ENCODE peak calls at places on chromosomes 13 and 19, in ten cellular contexts. One of them, this sample, is unnamed.

GRCh38 chr19:30069535-30070197 is 127.6 kb downstream of the URI1 start:
- DNase-seq in nucleus accumbens: no peak
- DNase-seq in stimulated activated CD4-positive, alpha-beta T cell treated with anti-CD3 and anti-CD28 coated beads, Interleukin-4, amount 100 ng/mL, for 24 hours: no peak
- DNase-seq in NAMALWA: no peak
- DNase-seq in islet precursor cell: peak
- DNase-seq in stimulated activated CD8-positive, alpha-beta memory T cell treated with anti-CD3 and anti-CD28 coated beads, Interleukin-2, amount 100 ng/mL, for 1 hour: no peak
- DNase-seq in AG08396: no peak
- DNase-seq in AML-193: no peak
- DNase-seq in activated T-helper 1 cell treated with Interleukin-2 at 50 U/mL for 16 hours: no peak
- DNase-seq in effector CD4-positive, alpha-beta T cell: no peak
- DNase-seq in this sample: no peak

GRCh38 chr19:46766569-46767317 is 20.5 kb upstream of the STRN4 start:
- DNase-seq in nucleus accumbens: no peak
- DNase-seq in stimulated activated CD4-positive, alpha-beta T cell treated with anti-CD3 and anti-CD28 coated beads, Interleukin-4, amount 100 ng/mL, for 24 hours: peak
- DNase-seq in NAMALWA: peak
- DNase-seq in islet precursor cell: peak
- DNase-seq in stimulated activated CD8-positive, alpha-beta memory T cell treated with anti-CD3 and anti-CD28 coated beads, Interleukin-2, amount 100 ng/mL, for 1 hour: no peak
- DNase-seq in AG08396: no peak
- DNase-seq in AML-193: peak
- DNase-seq in activated T-helper 1 cell treated with Interleukin-2 at 50 U/mL for 16 hours: no peak
- DNase-seq in effector CD4-positive, alpha-beta T cell: peak
- DNase-seq in this sample: peak

GRCh38 chr13:26568132-26568815 is 10.8 kb downstream of the WASF3 start:
- DNase-seq in nucleus accumbens: no peak
- DNase-seq in stimulated activated CD4-positive, alpha-beta T cell treated with anti-CD3 and anti-CD28 coated beads, Interleukin-4, amount 100 ng/mL, for 24 hours: no peak
- DNase-seq in NAMALWA: no peak
- DNase-seq in islet precursor cell: no peak
- DNase-seq in stimulated activated CD8-positive, alpha-beta memory T cell treated with anti-CD3 and anti-CD28 coated beads, Interleukin-2, amount 100 ng/mL, for 1 hour: no peak
- DNase-seq in AG08396: no peak
- DNase-seq in AML-193: no peak
- DNase-seq in activated T-helper 1 cell treated with Interleukin-2 at 50 U/mL for 16 hours: no peak
- DNase-seq in effector CD4-positive, alpha-beta T cell: no peak
- DNase-seq in this sample: no peak

GRCh38 chr13:37640499-37640898 is 41.9 kb upstream of the POSTN start:
- DNase-seq in nucleus accumbens: no peak
- DNase-seq in stimulated activated CD4-positive, alpha-beta T cell treated with anti-CD3 and anti-CD28 coated beads, Interleukin-4, amount 100 ng/mL, for 24 hours: no peak
- DNase-seq in NAMALWA: peak
- DNase-seq in islet precursor cell: no peak
- DNase-seq in stimulated activated CD8-positive, alpha-beta memory T cell treated with anti-CD3 and anti-CD28 coated beads, Interleukin-2, amount 100 ng/mL, for 1 hour: no peak
- DNase-seq in AG08396: peak
- DNase-seq in AML-193: no peak
- DNase-seq in activated T-helper 1 cell treated with Interleukin-2 at 50 U/mL for 16 hours: no peak
- DNase-seq in effector CD4-positive, alpha-beta T cell: no peak
- DNase-seq in this sample: no peak

GRCh38 chr19:46251415-46251814 is 21.9 kb downstream of the IGFL1 start:
- DNase-seq in nucleus accumbens: no peak
- DNase-seq in stimulated activated CD4-positive, alpha-beta T cell treated with anti-CD3 and anti-CD28 coated beads, Interleukin-4, amount 100 ng/mL, for 24 hours: no peak
- DNase-seq in NAMALWA: no peak
- DNase-seq in islet precursor cell: no peak
- DNase-seq in stimulated activated CD8-positive, alpha-beta memory T cell treated with anti-CD3 and anti-CD28 coated beads, Interleukin-2, amount 100 ng/mL, for 1 hour: no peak
- DNase-seq in AG08396: no peak
- DNase-seq in AML-193: no peak
- DNase-seq in activated T-helper 1 cell treated with Interleukin-2 at 50 U/mL for 16 hours: no peak
- DNase-seq in effector CD4-positive, alpha-beta T cell: no peak
- DNase-seq in this sample: no peak

GRCh38 chr13:66977156-66977555 is 253.0 kb downstream of the PCDH9 start:
- DNase-seq in nucleus accumbens: no peak
- DNase-seq in stimulated activated CD4-positive, alpha-beta T cell treated with anti-CD3 and anti-CD28 coated beads, Interleukin-4, amount 100 ng/mL, for 24 hours: no peak
- DNase-seq in NAMALWA: no peak
- DNase-seq in islet precursor cell: no peak
- DNase-seq in stimulated activated CD8-positive, alpha-beta memory T cell treated with anti-CD3 and anti-CD28 coated beads, Interleukin-2, amount 100 ng/mL, for 1 hour: no peak
- DNase-seq in AG08396: no peak
- DNase-seq in AML-193: no peak
- DNase-seq in activated T-helper 1 cell treated with Interleukin-2 at 50 U/mL for 16 hours: no peak
- DNase-seq in effector CD4-positive, alpha-beta T cell: no peak
- DNase-seq in this sample: no peak

GRCh38 chr19:17719730-17720486 is 628 bp downstream of the MAP1S start:
- DNase-seq in nucleus accumbens: no peak
- DNase-seq in stimulated activated CD4-positive, alpha-beta T cell treated with anti-CD3 and anti-CD28 coated beads, Interleukin-4, amount 100 ng/mL, for 24 hours: peak
- DNase-seq in NAMALWA: no peak
- DNase-seq in islet precursor cell: no peak
- DNase-seq in stimulated activated CD8-positive, alpha-beta memory T cell treated with anti-CD3 and anti-CD28 coated beads, Interleukin-2, amount 100 ng/mL, for 1 hour: no peak
- DNase-seq in AG08396: peak
- DNase-seq in AML-193: no peak
- DNase-seq in activated T-helper 1 cell treated with Interleukin-2 at 50 U/mL for 16 hours: no peak
- DNase-seq in effector CD4-positive, alpha-beta T cell: no peak
- DNase-seq in this sample: peak

GRCh38 chr19:42122691-42123607 is 9.3 kb downstream of the POU2F2 start:
- DNase-seq in nucleus accumbens: no peak
- DNase-seq in stimulated activated CD4-positive, alpha-beta T cell treated with anti-CD3 and anti-CD28 coated beads, Interleukin-4, amount 100 ng/mL, for 24 hours: peak
- DNase-seq in NAMALWA: peak
- DNase-seq in islet precursor cell: no peak
- DNase-seq in stimulated activated CD8-positive, alpha-beta memory T cell treated with anti-CD3 and anti-CD28 coated beads, Interleukin-2, amount 100 ng/mL, for 1 hour: peak
- DNase-seq in AG08396: no peak
- DNase-seq in AML-193: no peak
- DNase-seq in activated T-helper 1 cell treated with Interleukin-2 at 50 U/mL for 16 hours: no peak
- DNase-seq in effector CD4-positive, alpha-beta T cell: no peak
- DNase-seq in this sample: no peak

GRCh38 chr19:47520343-47520806 is 5.5 kb upstream of the NAPA start:
- DNase-seq in nucleus accumbens: no peak
- DNase-seq in stimulated activated CD4-positive, alpha-beta T cell treated with anti-CD3 and anti-CD28 coated beads, Interleukin-4, amount 100 ng/mL, for 24 hours: no peak
- DNase-seq in NAMALWA: no peak
- DNase-seq in islet precursor cell: peak
- DNase-seq in stimulated activated CD8-positive, alpha-beta memory T cell treated with anti-CD3 and anti-CD28 coated beads, Interleukin-2, amount 100 ng/mL, for 1 hour: no peak
- DNase-seq in AG08396: no peak
- DNase-seq in AML-193: no peak
- DNase-seq in activated T-helper 1 cell treated with Interleukin-2 at 50 U/mL for 16 hours: no peak
- DNase-seq in effector CD4-positive, alpha-beta T cell: no peak
- DNase-seq in this sample: no peak

GRCh38 chr13:76696370-76696769 is 189.8 kb downstream of the KCTD12 start:
- DNase-seq in nucleus accumbens: no peak
- DNase-seq in stimulated activated CD4-positive, alpha-beta T cell treated with anti-CD3 and anti-CD28 coated beads, Interleukin-4, amount 100 ng/mL, for 24 hours: no peak
- DNase-seq in NAMALWA: no peak
- DNase-seq in islet precursor cell: peak
- DNase-seq in stimulated activated CD8-positive, alpha-beta memory T cell treated with anti-CD3 and anti-CD28 coated beads, Interleukin-2, amount 100 ng/mL, for 1 hour: no peak
- DNase-seq in AG08396: peak
- DNase-seq in AML-193: no peak
- DNase-seq in activated T-helper 1 cell treated with Interleukin-2 at 50 U/mL for 16 hours: no peak
- DNase-seq in effector CD4-positive, alpha-beta T cell: no peak
- DNase-seq in this sample: no peak

GRCh38 chr13:41547253-41548000 is 90.1 kb downstream of the RGCC start:
- DNase-seq in nucleus accumbens: peak
- DNase-seq in stimulated activated CD4-positive, alpha-beta T cell treated with anti-CD3 and anti-CD28 coated beads, Interleukin-4, amount 100 ng/mL, for 24 hours: no peak
- DNase-seq in NAMALWA: no peak
- DNase-seq in islet precursor cell: peak
- DNase-seq in stimulated activated CD8-positive, alpha-beta memory T cell treated with anti-CD3 and anti-CD28 coated beads, Interleukin-2, amount 100 ng/mL, for 1 hour: no peak
- DNase-seq in AG08396: peak
- DNase-seq in AML-193: no peak
- DNase-seq in activated T-helper 1 cell treated with Interleukin-2 at 50 U/mL for 16 hours: no peak
- DNase-seq in effector CD4-positive, alpha-beta T cell: no peak
- DNase-seq in this sample: no peak

GRCh38 chr19:29525901-29526729 is at the start of gene VSTM2B:
- DNase-seq in nucleus accumbens: no peak
- DNase-seq in stimulated activated CD4-positive, alpha-beta T cell treated with anti-CD3 and anti-CD28 coated beads, Interleukin-4, amount 100 ng/mL, for 24 hours: no peak
- DNase-seq in NAMALWA: no peak
- DNase-seq in islet precursor cell: no peak
- DNase-seq in stimulated activated CD8-positive, alpha-beta memory T cell treated with anti-CD3 and anti-CD28 coated beads, Interleukin-2, amount 100 ng/mL, for 1 hour: no peak
- DNase-seq in AG08396: no peak
- DNase-seq in AML-193: no peak
- DNase-seq in activated T-helper 1 cell treated with Interleukin-2 at 50 U/mL for 16 hours: no peak
- DNase-seq in effector CD4-positive, alpha-beta T cell: no peak
- DNase-seq in this sample: no peak

GRCh38 chr13:113403255-113404104 is 39.5 kb upstream of the GRTP1 start:
- DNase-seq in nucleus accumbens: no peak
- DNase-seq in stimulated activated CD4-positive, alpha-beta T cell treated with anti-CD3 and anti-CD28 coated beads, Interleukin-4, amount 100 ng/mL, for 24 hours: no peak
- DNase-seq in NAMALWA: no peak
- DNase-seq in islet precursor cell: peak
- DNase-seq in stimulated activated CD8-positive, alpha-beta memory T cell treated with anti-CD3 and anti-CD28 coated beads, Interleukin-2, amount 100 ng/mL, for 1 hour: no peak
- DNase-seq in AG08396: no peak
- DNase-seq in AML-193: no peak
- DNase-seq in activated T-helper 1 cell treated with Interleukin-2 at 50 U/mL for 16 hours: no peak
- DNase-seq in effector CD4-positive, alpha-beta T cell: no peak
- DNase-seq in this sample: no peak

GRCh38 chr13:73141292-73141771 is 82.5 kb downstream of the KLF5 start:
- DNase-seq in nucleus accumbens: no peak
- DNase-seq in stimulated activated CD4-positive, alpha-beta T cell treated with anti-CD3 and anti-CD28 coated beads, Interleukin-4, amount 100 ng/mL, for 24 hours: no peak
- DNase-seq in NAMALWA: no peak
- DNase-seq in islet precursor cell: no peak
- DNase-seq in stimulated activated CD8-positive, alpha-beta memory T cell treated with anti-CD3 and anti-CD28 coated beads, Interleukin-2, amount 100 ng/mL, for 1 hour: no peak
- DNase-seq in AG08396: no peak
- DNase-seq in AML-193: no peak
- DNase-seq in activated T-helper 1 cell treated with Interleukin-2 at 50 U/mL for 16 hours: no peak
- DNase-seq in effector CD4-positive, alpha-beta T cell: no peak
- DNase-seq in this sample: no peak

GRCh38 chr13:32426981-32427851 is 714 bp downstream of the N4BP2L1 start:
- DNase-seq in nucleus accumbens: peak
- DNase-seq in stimulated activated CD4-positive, alpha-beta T cell treated with anti-CD3 and anti-CD28 coated beads, Interleukin-4, amount 100 ng/mL, for 24 hours: peak
- DNase-seq in NAMALWA: peak
- DNase-seq in islet precursor cell: peak
- DNase-seq in stimulated activated CD8-positive, alpha-beta memory T cell treated with anti-CD3 and anti-CD28 coated beads, Interleukin-2, amount 100 ng/mL, for 1 hour: no peak
- DNase-seq in AG08396: peak
- DNase-seq in AML-193: peak
- DNase-seq in activated T-helper 1 cell treated with Interleukin-2 at 50 U/mL for 16 hours: peak
- DNase-seq in effector CD4-positive, alpha-beta T cell: peak
- DNase-seq in this sample: peak

GRCh38 chr19:41575998-41576397 is at the start of gene CEACAM21:
- DNase-seq in nucleus accumbens: no peak
- DNase-seq in stimulated activated CD4-positive, alpha-beta T cell treated with anti-CD3 and anti-CD28 coated beads, Interleukin-4, amount 100 ng/mL, for 24 hours: peak
- DNase-seq in NAMALWA: peak
- DNase-seq in islet precursor cell: no peak
- DNase-seq in stimulated activated CD8-positive, alpha-beta memory T cell treated with anti-CD3 and anti-CD28 coated beads, Interleukin-2, amount 100 ng/mL, for 1 hour: no peak
- DNase-seq in AG08396: no peak
- DNase-seq in AML-193: peak
- DNase-seq in activated T-helper 1 cell treated with Interleukin-2 at 50 U/mL for 16 hours: peak
- DNase-seq in effector CD4-positive, alpha-beta T cell: peak
- DNase-seq in this sample: no peak

GRCh38 chr19:6056801-6057650 is 53.3 kb downstream of the RFX2 start:
- DNase-seq in nucleus accumbens: no peak
- DNase-seq in stimulated activated CD4-positive, alpha-beta T cell treated with anti-CD3 and anti-CD28 coated beads, Interleukin-4, amount 100 ng/mL, for 24 hours: no peak
- DNase-seq in NAMALWA: no peak
- DNase-seq in islet precursor cell: peak
- DNase-seq in stimulated activated CD8-positive, alpha-beta memory T cell treated with anti-CD3 and anti-CD28 coated beads, Interleukin-2, amount 100 ng/mL, for 1 hour: no peak
- DNase-seq in AG08396: peak
- DNase-seq in AML-193: peak
- DNase-seq in activated T-helper 1 cell treated with Interleukin-2 at 50 U/mL for 16 hours: no peak
- DNase-seq in effector CD4-positive, alpha-beta T cell: no peak
- DNase-seq in this sample: no peak

GRCh38 chr13:48220592-48221300 is 12.3 kb upstream of the ITM2B start:
- DNase-seq in nucleus accumbens: no peak
- DNase-seq in stimulated activated CD4-positive, alpha-beta T cell treated with anti-CD3 and anti-CD28 coated beads, Interleukin-4, amount 100 ng/mL, for 24 hours: peak
- DNase-seq in NAMALWA: no peak
- DNase-seq in islet precursor cell: peak
- DNase-seq in stimulated activated CD8-positive, alpha-beta memory T cell treated with anti-CD3 and anti-CD28 coated beads, Interleukin-2, amount 100 ng/mL, for 1 hour: no peak
- DNase-seq in AG08396: no peak
- DNase-seq in AML-193: no peak
- DNase-seq in activated T-helper 1 cell treated with Interleukin-2 at 50 U/mL for 16 hours: no peak
- DNase-seq in effector CD4-positive, alpha-beta T cell: no peak
- DNase-seq in this sample: no peak

GRCh38 chr13:112072531-112073244 is 5.7 kb downstream of the SOX1 start:
- DNase-seq in nucleus accumbens: no peak
- DNase-seq in stimulated activated CD4-positive, alpha-beta T cell treated with anti-CD3 and anti-CD28 coated beads, Interleukin-4, amount 100 ng/mL, for 24 hours: no peak
- DNase-seq in NAMALWA: no peak
- DNase-seq in islet precursor cell: peak
- DNase-seq in stimulated activated CD8-positive, alpha-beta memory T cell treated with anti-CD3 and anti-CD28 coated beads, Interleukin-2, amount 100 ng/mL, for 1 hour: no peak
- DNase-seq in AG08396: no peak
- DNase-seq in AML-193: no peak
- DNase-seq in activated T-helper 1 cell treated with Interleukin-2 at 50 U/mL for 16 hours: no peak
- DNase-seq in effector CD4-positive, alpha-beta T cell: no peak
- DNase-seq in this sample: no peak

GRCh38 chr19:11191273-11191755 is 6.0 kb downstream of the KANK2 start:
- DNase-seq in nucleus accumbens: no peak
- DNase-seq in stimulated activated CD4-positive, alpha-beta T cell treated with anti-CD3 and anti-CD28 coated beads, Interleukin-4, amount 100 ng/mL, for 24 hours: no peak
- DNase-seq in NAMALWA: peak
- DNase-seq in islet precursor cell: peak
- DNase-seq in stimulated activated CD8-positive, alpha-beta memory T cell treated with anti-CD3 and anti-CD28 coated beads, Interleukin-2, amount 100 ng/mL, for 1 hour: no peak
- DNase-seq in AG08396: peak
- DNase-seq in AML-193: no peak
- DNase-seq in activated T-helper 1 cell treated with Interleukin-2 at 50 U/mL for 16 hours: no peak
- DNase-seq in effector CD4-positive, alpha-beta T cell: no peak
- DNase-seq in this sample: no peak

GRCh38 chr13:47858678-47859050 is 142.4 kb downstream of the SUCLA2 start:
- DNase-seq in nucleus accumbens: no peak
- DNase-seq in stimulated activated CD4-positive, alpha-beta T cell treated with anti-CD3 and anti-CD28 coated beads, Interleukin-4, amount 100 ng/mL, for 24 hours: no peak
- DNase-seq in NAMALWA: no peak
- DNase-seq in islet precursor cell: no peak
- DNase-seq in stimulated activated CD8-positive, alpha-beta memory T cell treated with anti-CD3 and anti-CD28 coated beads, Interleukin-2, amount 100 ng/mL, for 1 hour: no peak
- DNase-seq in AG08396: no peak
- DNase-seq in AML-193: no peak
- DNase-seq in activated T-helper 1 cell treated with Interleukin-2 at 50 U/mL for 16 hours: no peak
- DNase-seq in effector CD4-positive, alpha-beta T cell: no peak
- DNase-seq in this sample: no peak

GRCh38 chr13:29676941-29677452 is 81.5 kb upstream of the SLC7A1 start:
- DNase-seq in nucleus accumbens: no peak
- DNase-seq in stimulated activated CD4-positive, alpha-beta T cell treated with anti-CD3 and anti-CD28 coated beads, Interleukin-4, amount 100 ng/mL, for 24 hours: no peak
- DNase-seq in NAMALWA: no peak
- DNase-seq in islet precursor cell: no peak
- DNase-seq in stimulated activated CD8-positive, alpha-beta memory T cell treated with anti-CD3 and anti-CD28 coated beads, Interleukin-2, amount 100 ng/mL, for 1 hour: no peak
- DNase-seq in AG08396: no peak
- DNase-seq in AML-193: no peak
- DNase-seq in activated T-helper 1 cell treated with Interleukin-2 at 50 U/mL for 16 hours: no peak
- DNase-seq in effector CD4-positive, alpha-beta T cell: no peak
- DNase-seq in this sample: no peak

GRCh38 chr19:40312533-40312932 is 27.4 kb upstream of the AKT2 start:
- DNase-seq in nucleus accumbens: no peak
- DNase-seq in stimulated activated CD4-positive, alpha-beta T cell treated with anti-CD3 and anti-CD28 coated beads, Interleukin-4, amount 100 ng/mL, for 24 hours: no peak
- DNase-seq in NAMALWA: no peak
- DNase-seq in islet precursor cell: no peak
- DNase-seq in stimulated activated CD8-positive, alpha-beta memory T cell treated with anti-CD3 and anti-CD28 coated beads, Interleukin-2, amount 100 ng/mL, for 1 hour: no peak
- DNase-seq in AG08396: no peak
- DNase-seq in AML-193: no peak
- DNase-seq in activated T-helper 1 cell treated with Interleukin-2 at 50 U/mL for 16 hours: no peak
- DNase-seq in effector CD4-positive, alpha-beta T cell: no peak
- DNase-seq in this sample: no peak

GRCh38 chr19:1164684-1165531 is 9.2 kb downstream of the SBNO2 start:
- DNase-seq in nucleus accumbens: no peak
- DNase-seq in stimulated activated CD4-positive, alpha-beta T cell treated with anti-CD3 and anti-CD28 coated beads, Interleukin-4, amount 100 ng/mL, for 24 hours: no peak
- DNase-seq in NAMALWA: no peak
- DNase-seq in islet precursor cell: no peak
- DNase-seq in stimulated activated CD8-positive, alpha-beta memory T cell treated with anti-CD3 and anti-CD28 coated beads, Interleukin-2, amount 100 ng/mL, for 1 hour: no peak
- DNase-seq in AG08396: no peak
- DNase-seq in AML-193: no peak
- DNase-seq in activated T-helper 1 cell treated with Interleukin-2 at 50 U/mL for 16 hours: no peak
- DNase-seq in effector CD4-positive, alpha-beta T cell: no peak
- DNase-seq in this sample: no peak

GRCh38 chr13:96900992-96901391 is 93.3 kb downstream of the OXGR1 start:
- DNase-seq in nucleus accumbens: no peak
- DNase-seq in stimulated activated CD4-positive, alpha-beta T cell treated with anti-CD3 and anti-CD28 coated beads, Interleukin-4, amount 100 ng/mL, for 24 hours: no peak
- DNase-seq in NAMALWA: no peak
- DNase-seq in islet precursor cell: peak
- DNase-seq in stimulated activated CD8-positive, alpha-beta memory T cell treated with anti-CD3 and anti-CD28 coated beads, Interleukin-2, amount 100 ng/mL, for 1 hour: no peak
- DNase-seq in AG08396: no peak
- DNase-seq in AML-193: no peak
- DNase-seq in activated T-helper 1 cell treated with Interleukin-2 at 50 U/mL for 16 hours: no peak
- DNase-seq in effector CD4-positive, alpha-beta T cell: no peak
- DNase-seq in this sample: no peak

GRCh38 chr19:56124578-56124977 is 3.5 kb upstream of the ZNF787 start:
- DNase-seq in nucleus accumbens: no peak
- DNase-seq in stimulated activated CD4-positive, alpha-beta T cell treated with anti-CD3 and anti-CD28 coated beads, Interleukin-4, amount 100 ng/mL, for 24 hours: no peak
- DNase-seq in NAMALWA: no peak
- DNase-seq in islet precursor cell: no peak
- DNase-seq in stimulated activated CD8-positive, alpha-beta memory T cell treated with anti-CD3 and anti-CD28 coated beads, Interleukin-2, amount 100 ng/mL, for 1 hour: no peak
- DNase-seq in AG08396: no peak
- DNase-seq in AML-193: no peak
- DNase-seq in activated T-helper 1 cell treated with Interleukin-2 at 50 U/mL for 16 hours: no peak
- DNase-seq in effector CD4-positive, alpha-beta T cell: no peak
- DNase-seq in this sample: no peak

GRCh38 chr19:41096353-41096752 is 8.1 kb downstream of the CYP2A13 start:
- DNase-seq in nucleus accumbens: no peak
- DNase-seq in stimulated activated CD4-positive, alpha-beta T cell treated with anti-CD3 and anti-CD28 coated beads, Interleukin-4, amount 100 ng/mL, for 24 hours: no peak
- DNase-seq in NAMALWA: no peak
- DNase-seq in islet precursor cell: no peak
- DNase-seq in stimulated activated CD8-positive, alpha-beta memory T cell treated with anti-CD3 and anti-CD28 coated beads, Interleukin-2, amount 100 ng/mL, for 1 hour: no peak
- DNase-seq in AG08396: no peak
- DNase-seq in AML-193: no peak
- DNase-seq in activated T-helper 1 cell treated with Interleukin-2 at 50 U/mL for 16 hours: no peak
- DNase-seq in effector CD4-positive, alpha-beta T cell: no peak
- DNase-seq in this sample: no peak

GRCh38 chr19:53102701-53103140 is 501 bp downstream of the ZNF160 start:
- DNase-seq in nucleus accumbens: no peak
- DNase-seq in stimulated activated CD4-positive, alpha-beta T cell treated with anti-CD3 and anti-CD28 coated beads, Interleukin-4, amount 100 ng/mL, for 24 hours: peak
- DNase-seq in NAMALWA: peak
- DNase-seq in islet precursor cell: peak
- DNase-seq in stimulated activated CD8-positive, alpha-beta memory T cell treated with anti-CD3 and anti-CD28 coated beads, Interleukin-2, amount 100 ng/mL, for 1 hour: peak
- DNase-seq in AG08396: peak
- DNase-seq in AML-193: no peak
- DNase-seq in activated T-helper 1 cell treated with Interleukin-2 at 50 U/mL for 16 hours: peak
- DNase-seq in effector CD4-positive, alpha-beta T cell: no peak
- DNase-seq in this sample: peak

This sample was measured in effector memory CD4-positive, alpha-beta T cell.